ENCODE peak calls at places on chromosomes 6 and 20, in four cellular contexts. One of them, this sample, is unnamed.
A peak's percentile ranks its signal among the peaks of the same experiment; 100 is the strongest.

GRCh38 chr20:58375796-58376195 is 13.2 kb upstream of the VAPB start:
- DNase-seq in H7: no peak
- DNase-seq in stomach: no peak
- DNase-seq in HL-60: no peak
- DNase-seq in this sample: no peak

GRCh38 chr6:42429836-42430235 is 21.9 kb downstream of the TRERF1 start:
- DNase-seq in H7: no peak
- DNase-seq in stomach: no peak
- DNase-seq in HL-60: no peak
- DNase-seq in this sample: no peak

GRCh38 chr6:116200619-116201249 is 53.1 kb downstream of the TSPYL4 start:
- DNase-seq in H7: no peak
- DNase-seq in stomach: no peak
- DNase-seq in HL-60: no peak
- DNase-seq in this sample: no peak

GRCh38 chr20:41608606-41609005 is 9.6 kb downstream of the CHD6 start:
- DNase-seq in H7: no peak
- DNase-seq in stomach: no peak
- DNase-seq in HL-60: no peak
- DNase-seq in this sample: no peak

GRCh38 chr20:63224272-63225081 is 8.5 kb upstream of the YTHDF1 start:
- DNase-seq in H7: peak; percentile 76
- DNase-seq in stomach: peak; percentile 74
- DNase-seq in HL-60: no peak
- DNase-seq in this sample: peak; percentile 22

GRCh38 chr6:40968620-40969145 is 70.3 kb downstream of the UNC5CL start:
- DNase-seq in H7: no peak
- DNase-seq in stomach: no peak
- DNase-seq in HL-60: no peak
- DNase-seq in this sample: no peak

GRCh38 chr20:35616465-35617396 is 1.1 kb downstream of the SPAG4 start:
- DNase-seq in H7: peak; percentile 88
- DNase-seq in stomach: peak; percentile 91
- DNase-seq in HL-60: peak; percentile 57
- DNase-seq in this sample: peak; percentile 93

GRCh38 chr6:55023231-55023630 is 151.1 kb upstream of the HCRTR2 start:
- DNase-seq in H7: no peak
- DNase-seq in stomach: no peak
- DNase-seq in HL-60: peak; percentile 22
- DNase-seq in this sample: no peak

GRCh38 chr20:49394757-49395156 is 87.7 kb downstream of the KCNB1 start:
- DNase-seq in H7: no peak
- DNase-seq in stomach: no peak
- DNase-seq in HL-60: no peak
- DNase-seq in this sample: no peak

GRCh38 chr6:45743028-45743615 is 272.5 kb downstream of the CLIC5 start:
- DNase-seq in H7: no peak
- DNase-seq in stomach: no peak
- DNase-seq in HL-60: peak; percentile 68
- DNase-seq in this sample: no peak

GRCh38 chr20:56247954-56248782 is at the start of gene MC3R:
- DNase-seq in H7: peak; percentile 11
- DNase-seq in stomach: peak; percentile 66
- DNase-seq in HL-60: peak; percentile 22
- DNase-seq in this sample: peak; percentile 38

GRCh38 chr6:6746334-6746969 is 157.9 kb downstream of the LY86 start:
- DNase-seq in H7: no peak
- DNase-seq in stomach: no peak
- DNase-seq in HL-60: no peak
- DNase-seq in this sample: no peak

GRCh38 chr20:45306431-45306982 is at the start of gene RBPJL:
- DNase-seq in H7: peak; percentile 93
- DNase-seq in stomach: no peak
- DNase-seq in HL-60: no peak
- DNase-seq in this sample: no peak

GRCh38 chr6:18985061-18985460 is 597.9 kb downstream of the RNF144B start:
- DNase-seq in H7: no peak
- DNase-seq in stomach: no peak
- DNase-seq in HL-60: no peak
- DNase-seq in this sample: no peak